ENCODE peak calls at places on chromosomes 3 and 15, in ten cellular contexts. G is IMR-90, F is astrocyte, N is MM.1S, S is mesenchymal stem cell, E is neuronal stem cell, T is GM23248, M is PC-3, Y is GM23338, J is fibroblast of lung. A is an unnamed sample.

GRCh38 chr15:85494035-85494793 is 113.8 kb downstream of the AKAP13 start:
- DNase-seq in N (no peak), G (peak; percentile 95), F (peak; percentile 92), E (no peak), J (peak; percentile 89), S (peak; percentile 97), T (peak; percentile 94), Y (no peak), M (peak; percentile 95), A (peak; percentile 40)

GRCh38 chr3:5188419-5189405 is 1.2 kb downstream of the EDEM1 start:
- DNase-seq in Y (peak; percentile 49), E (peak; percentile 15), J (peak; percentile 35), G (peak; percentile 17), M (peak; percentile 49), S (peak; percentile 60), F (no peak), T (peak; percentile 64), N (peak; percentile 56), A (peak; percentile 48)

GRCh38 chr3:175422744-175423143 is 563.6 kb downstream of the NAALADL2 start:
- DNase-seq in S (no peak), M (peak; percentile 46), E (no peak), N (no peak), G (no peak), J (no peak), F (no peak), Y (peak; percentile 65), T (no peak), A (no peak)

GRCh38 chr3:158918008-158918407 is 116.2 kb downstream of the MFSD1 start:
- DNase-seq in F (peak; percentile 74), T (peak; percentile 93), G (peak; percentile 29), Y (peak; percentile 82), E (peak; percentile 37), J (peak; percentile 14), S (peak; percentile 85), N (peak; percentile 82), M (peak; percentile 68), A (peak; percentile 67)

GRCh38 chr3:97932387-97932801 is 39.8 kb downstream of the RIOX2 start:
- DNase-seq in G (no peak), E (no peak), Y (no peak), S (peak; percentile 4), M (no peak), N (no peak), T (no peak), J (peak; percentile 39), F (no peak), A (no peak)

GRCh38 chr15:63481105-63481810 is 23.1 kb upstream of the USP3 start:
- DNase-seq in T (peak; percentile 75), Y (no peak), J (no peak), E (no peak), M (peak; percentile 54), S (peak; percentile 84), G (peak; percentile 53), F (peak; percentile 18), N (no peak), A (peak; percentile 82)

GRCh38 chr15:34964277-34964676 is 5.3 kb downstream of the AQR start:
- DNase-seq in M (no peak), N (no peak), G (no peak), S (no peak), T (no peak), Y (no peak), J (no peak), F (no peak), E (no peak), A (no peak)

GRCh38 chr3:32733631-32734229 is 48.7 kb downstream of the CNOT10 start:
- DNase-seq in N (peak; percentile 34), T (peak; percentile 59), Y (peak; percentile 35), J (peak; percentile 70), M (peak; percentile 62), F (peak; percentile 19), G (peak; percentile 44), S (peak; percentile 55), E (peak; percentile 21), A (no peak)

GRCh38 chr3:193857996-193858395 is 265.0 kb downstream of the OPA1 start:
- DNase-seq in N (no peak), Y (no peak), J (peak; percentile 100), S (peak; percentile 77), G (peak; percentile 89), M (peak; percentile 68), T (peak; percentile 94), F (peak; percentile 99), E (no peak), A (peak; percentile 25)

DNA sequence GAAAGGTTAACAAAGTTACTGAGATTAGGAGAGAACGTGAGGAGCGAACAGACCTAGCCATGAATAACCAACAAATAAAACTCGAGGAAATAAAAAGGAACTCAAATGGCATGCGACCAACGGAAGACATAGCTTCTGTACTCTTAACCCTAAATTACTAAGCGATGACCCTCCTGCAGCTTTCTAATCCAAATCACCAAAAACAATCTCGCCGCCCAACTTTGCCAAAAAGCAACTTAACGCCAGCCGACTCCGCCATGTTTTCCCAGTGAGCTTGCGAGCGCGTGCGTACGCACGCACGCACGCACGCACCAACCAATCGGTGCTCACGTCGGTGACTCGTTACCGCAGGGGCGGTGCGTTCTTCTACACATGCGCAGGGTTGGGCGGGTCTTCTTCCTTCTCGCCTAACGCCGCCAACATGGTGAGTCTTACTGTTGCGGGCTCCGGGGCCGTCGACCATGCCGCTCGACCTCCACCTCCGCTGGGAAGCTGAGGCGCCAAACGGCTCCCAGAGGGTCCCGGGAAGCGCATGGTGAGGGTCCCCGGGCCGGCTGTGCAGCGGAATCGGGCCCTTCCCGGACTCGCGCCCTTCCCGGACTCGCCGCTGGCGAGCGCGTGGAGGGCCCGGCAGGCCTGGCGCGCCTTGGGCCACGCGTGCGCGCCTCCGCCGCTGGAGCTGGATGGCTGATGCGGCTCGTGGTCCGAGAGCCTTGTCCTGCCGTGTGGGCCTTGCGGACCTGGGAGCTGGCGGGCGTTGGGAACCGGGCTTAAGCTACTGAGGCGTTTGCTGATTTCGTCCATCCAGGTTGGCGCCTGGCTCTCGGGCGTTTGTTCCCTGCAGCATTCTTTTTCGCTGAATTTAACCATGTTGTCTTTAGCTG is at the start of gene RPL14:
- DNase-seq in F (peak; percentile 92), M (peak; percentile 97), J (peak; percentile 97), G (peak; percentile 96), S (peak; percentile 97), N (peak; percentile 98), T (peak; percentile 100), Y (peak; percentile 98), E (peak; percentile 87), A (peak; percentile 89)
- H3K4me2 ChIP-seq in F (peak within 1 kb of the TSS; percentile 95), M (peak within 1 kb of the TSS; percentile 89), J (peak within 1 kb of the TSS; percentile 100), G (peak within 1 kb of the TSS; percentile 99), S (peak within 1 kb of the TSS; percentile 66), N (peak within 1 kb of the TSS; percentile 85), T (peak within 1 kb of the TSS; percentile 95), Y (peak within 1 kb of the TSS; percentile 97), E (peak within 1 kb of the TSS; percentile 52), A (peak within 1 kb of the TSS; percentile 93)

GRCh38 chr3:137769321-137770065 is 5.4 kb downstream of the SOX14 start:
- DNase-seq in Y (peak; percentile 61), S (no peak), T (no peak), G (no peak), J (no peak), M (no peak), F (no peak), N (no peak), E (no peak), A (no peak)

GRCh38 chr3:137768361-137769320 is 4.5 kb downstream of the SOX14 start:
- DNase-seq in F (no peak), G (no peak), T (peak; percentile 28), S (no peak), Y (peak; percentile 74), J (no peak), N (no peak), E (no peak), M (no peak), A (no peak)

GRCh38 chr3:137766069-137766960 is 2.2 kb downstream of the SOX14 start:
- DNase-seq in M (no peak), J (no peak), S (no peak), N (no peak), T (no peak), Y (peak; percentile 70), G (no peak), F (no peak), E (no peak), A (no peak)

GRCh38 chr3:137767146-137768020 is 3.3 kb downstream of the SOX14 start:
- DNase-seq in M (no peak), Y (peak; percentile 94), J (no peak), F (no peak), E (no peak), G (no peak), S (no peak), T (no peak), N (no peak), A (no peak)

GRCh38 chr3:137768021-137768360 is 3.9 kb downstream of the SOX14 start:
- DNase-seq in Y (no peak), J (no peak), T (no peak), M (no peak), N (no peak), F (no peak), E (no peak), S (no peak), G (no peak), A (no peak)
- H3K4me1 ChIP-seq in Y (peaks cover 66% of the 10 kb centered on the region), J (no peaks in the 10 kb centered on the region), T (no peaks in the 10 kb centered on the region), M (no peaks in the 10 kb centered on the region), N (no peaks in the 10 kb centered on the region), F (no peaks in the 10 kb centered on the region), E (peaks cover 45% of the 10 kb centered on the region), S (peaks cover 38% of the 10 kb centered on the region), G (no peaks in the 10 kb centered on the region), A (no peaks in the 10 kb centered on the region)

DNA sequence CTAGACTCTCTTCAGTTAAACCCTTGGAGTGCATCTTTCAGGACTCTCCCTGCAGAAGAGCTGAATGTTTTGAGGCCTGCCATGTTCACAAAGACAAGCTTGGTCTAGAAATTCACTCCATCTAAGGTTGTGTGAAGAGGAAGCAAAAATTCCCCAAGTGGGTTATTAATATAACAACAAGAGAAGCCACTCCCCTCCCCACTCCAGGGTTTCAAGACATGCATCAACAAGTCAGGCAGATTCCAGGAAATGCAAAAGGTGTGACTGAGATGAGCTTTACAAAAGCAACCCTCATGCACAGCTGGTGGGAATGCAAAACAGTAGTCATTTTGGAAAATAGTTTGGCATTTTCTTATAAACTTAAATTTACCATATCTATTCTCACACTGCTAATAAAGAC is 31.5 kb downstream of the TARS3 start:
- DNase-seq in Y (no peak), M (no peak), G (no peak), E (no peak), F (no peak), S (no peak), T (no peak), J (no peak), N (no peak), A (no peak)
- H3K4me2 ChIP-seq in Y (no peak overlapping the region), M (no peak overlapping the region), G (no peak overlapping the region), E (no peak overlapping the region), F (no peak overlapping the region), S (no peak overlapping the region), T (no peak overlapping the region), J (no peak overlapping the region), N (no peak overlapping the region), A (no peak overlapping the region)

GRCh38 chr3:170953229-170953628 is 44.8 kb upstream of the EIF5A2 start:
- DNase-seq in G (no peak), J (no peak), S (no peak), N (no peak), F (no peak), T (no peak), Y (no peak), M (no peak), E (no peak), A (no peak)

GRCh38 chr3:170947018-170947769 is 38.8 kb upstream of the EIF5A2 start:
- DNase-seq in E (no peak), M (no peak), S (no peak), N (no peak), G (no peak), J (no peak), Y (no peak), F (no peak), T (no peak), A (no peak)

GRCh38 chr3:170953736-170954135 is 45.3 kb upstream of the EIF5A2 start:
- DNase-seq in J (no peak), N (no peak), S (no peak), F (no peak), E (no peak), G (no peak), T (no peak), Y (no peak), M (no peak), A (peak; percentile 29)

GRCh38 chr3:170949211-170949610 is 40.8 kb upstream of the EIF5A2 start:
- DNase-seq in J (no peak), E (no peak), S (no peak), F (no peak), N (no peak), G (no peak), Y (no peak), M (no peak), T (no peak), A (no peak)
- H3K4me1 ChIP-seq in J (no peaks in the 10 kb centered on the region), E (no peaks in the 10 kb centered on the region), S (peaks cover 3% of the 10 kb centered on the region), F (no peaks in the 10 kb centered on the region), N (no peaks in the 10 kb centered on the region), G (no peaks in the 10 kb centered on the region), Y (no peaks in the 10 kb centered on the region), M (no peaks in the 10 kb centered on the region), T (no peaks in the 10 kb centered on the region), A (no peaks in the 10 kb centered on the region)

A was measured in PC-9.